ENCODE peak calls at places on chromosomes 7 and 10, in seven cellular contexts. One of them, this sample, is unnamed.

GRCh38 chr7:55438765-55439525 is 73.8 kb downstream of the LANCL2 start:
- DNase-seq in WTC11: no peak
- DNase-seq in heart left ventricle: peak; percentile 71
- DNase-seq in testis: no peak
- DNase-seq in RWPE1: peak; percentile 53
- DNase-seq in HL-60: no peak
- DNase-seq in fibroblast of pulmonary artery: no peak
- DNase-seq in this sample: no peak

GRCh38 chr7:79272938-79273337 is 180.5 kb downstream of the MAGI2 start:
- DNase-seq in testis: no peak
- DNase-seq in fibroblast of pulmonary artery: peak; percentile 83
- DNase-seq in RWPE1: no peak
- DNase-seq in heart left ventricle: no peak
- DNase-seq in WTC11: no peak
- DNase-seq in HL-60: no peak
- DNase-seq in this sample: no peak

GRCh38 chr10:92164024-92164423 is 126.9 kb downstream of the CPEB3 start:
- DNase-seq in WTC11: no peak
- DNase-seq in heart left ventricle: no peak
- DNase-seq in fibroblast of pulmonary artery: no peak
- DNase-seq in RWPE1: no peak
- DNase-seq in testis: no peak
- DNase-seq in HL-60: no peak
- DNase-seq in this sample: no peak

GRCh38 chr10:5565671-5566581 is 41.2 kb downstream of the CALML3 start:
- DNase-seq in testis: no peak
- DNase-seq in heart left ventricle: no peak
- DNase-seq in fibroblast of pulmonary artery: peak; percentile 19
- DNase-seq in RWPE1: peak; percentile 89
- DNase-seq in WTC11: no peak
- DNase-seq in HL-60: no peak
- DNase-seq in this sample: peak; percentile 55

GRCh38 chr7:142303650-142304049 is 45.8 kb upstream of the PRSS58 start:
- DNase-seq in testis: no peak
- DNase-seq in fibroblast of pulmonary artery: no peak
- DNase-seq in WTC11: no peak
- DNase-seq in HL-60: peak; percentile 31
- DNase-seq in RWPE1: no peak
- DNase-seq in heart left ventricle: no peak
- DNase-seq in this sample: no peak

GRCh38 chr7:33937871-33938270 is 32.5 kb downstream of the BMPER start:
- DNase-seq in fibroblast of pulmonary artery: no peak
- DNase-seq in HL-60: no peak
- DNase-seq in testis: no peak
- DNase-seq in WTC11: no peak
- DNase-seq in RWPE1: no peak
- DNase-seq in heart left ventricle: no peak
- DNase-seq in this sample: no peak

GRCh38 chr7:15015545-15016314 is 113.2 kb upstream of the DGKB start:
- DNase-seq in HL-60: peak; percentile 35
- DNase-seq in fibroblast of pulmonary artery: peak; percentile 85
- DNase-seq in heart left ventricle: peak; percentile 33
- DNase-seq in testis: peak; percentile 38
- DNase-seq in RWPE1: peak; percentile 69
- DNase-seq in WTC11: peak; percentile 73
- DNase-seq in this sample: peak; percentile 21

GRCh38 chr10:8444630-8445029 is 390.1 kb downstream of the GATA3 start:
- DNase-seq in testis: peak; percentile 39
- DNase-seq in fibroblast of pulmonary artery: peak; percentile 37
- DNase-seq in WTC11: peak; percentile 36
- DNase-seq in RWPE1: no peak
- DNase-seq in heart left ventricle: no peak
- DNase-seq in HL-60: no peak
- DNase-seq in this sample: no peak

GRCh38 chr10:78851652-78852051 is 217.1 kb upstream of the ZMIZ1 start:
- DNase-seq in fibroblast of pulmonary artery: no peak
- DNase-seq in WTC11: no peak
- DNase-seq in heart left ventricle: no peak
- DNase-seq in HL-60: no peak
- DNase-seq in RWPE1: no peak
- DNase-seq in testis: no peak
- DNase-seq in this sample: peak; percentile 23

GRCh38 chr7:100566018-100566531 is 7.6 kb downstream of the SAP25 start:
- DNase-seq in WTC11: no peak
- DNase-seq in heart left ventricle: no peak
- DNase-seq in HL-60: no peak
- DNase-seq in testis: no peak
- DNase-seq in fibroblast of pulmonary artery: no peak
- DNase-seq in RWPE1: no peak
- DNase-seq in this sample: no peak

GRCh38 chr10:3494131-3494878 is 290.7 kb downstream of the KLF6 start:
- DNase-seq in RWPE1: no peak
- DNase-seq in WTC11: no peak
- DNase-seq in heart left ventricle: no peak
- DNase-seq in HL-60: no peak
- DNase-seq in testis: peak; percentile 34
- DNase-seq in fibroblast of pulmonary artery: peak; percentile 90
- DNase-seq in this sample: no peak

GRCh38 chr7:152351168-152351567 is 84.6 kb downstream of the KMT2C start:
- DNase-seq in RWPE1: no peak
- DNase-seq in testis: no peak
- DNase-seq in heart left ventricle: no peak
- DNase-seq in WTC11: no peak
- DNase-seq in HL-60: no peak
- DNase-seq in fibroblast of pulmonary artery: no peak
- DNase-seq in this sample: no peak

GRCh38 chr7:1099637-1100036 is 11.7 kb downstream of the GPER1 start:
- DNase-seq in HL-60: no peak
- DNase-seq in testis: no peak
- DNase-seq in heart left ventricle: no peak
- DNase-seq in RWPE1: no peak
- DNase-seq in fibroblast of pulmonary artery: no peak
- DNase-seq in WTC11: no peak
- DNase-seq in this sample: no peak

GRCh38 chr7:1100886-1101579 is 13.1 kb downstream of the GPER1 start:
- DNase-seq in testis: no peak
- DNase-seq in heart left ventricle: no peak
- DNase-seq in WTC11: no peak
- DNase-seq in HL-60: no peak
- DNase-seq in fibroblast of pulmonary artery: no peak
- DNase-seq in RWPE1: no peak
- DNase-seq in this sample: no peak

GRCh38 chr7:1098243-1099153 is 10.6 kb downstream of the GPER1 start:
- DNase-seq in WTC11: no peak
- DNase-seq in fibroblast of pulmonary artery: no peak
- DNase-seq in heart left ventricle: no peak
- DNase-seq in RWPE1: no peak
- DNase-seq in testis: no peak
- DNase-seq in HL-60: no peak
- DNase-seq in this sample: no peak

GRCh38 chr7:1100386-1100785 is 12.5 kb downstream of the GPER1 start:
- DNase-seq in WTC11: no peak
- DNase-seq in RWPE1: no peak
- DNase-seq in HL-60: no peak
- DNase-seq in testis: no peak
- DNase-seq in heart left ventricle: no peak
- DNase-seq in fibroblast of pulmonary artery: no peak
- DNase-seq in this sample: no peak

DNA sequence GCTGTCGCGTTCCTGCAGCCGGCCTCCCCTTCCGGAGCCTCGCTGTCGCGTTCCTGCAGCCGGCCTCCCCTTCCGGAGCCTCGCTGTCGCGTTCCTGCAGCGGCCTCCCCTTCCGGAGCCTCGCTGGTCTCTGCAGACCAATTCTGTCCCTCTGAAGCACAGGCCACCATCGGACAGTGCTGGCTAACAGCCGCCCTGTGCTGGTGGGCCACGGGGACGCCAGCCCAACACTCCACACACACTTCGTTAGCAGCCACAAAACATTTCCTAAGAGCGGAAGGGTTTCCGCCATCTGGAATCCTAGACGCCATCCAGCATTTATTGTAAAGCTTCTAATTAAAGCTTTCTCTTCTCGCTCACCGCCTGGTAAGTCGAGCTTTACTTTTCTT is 11.2 kb downstream of the GPER1 start:
- DNase-seq in testis: no peak
- DNase-seq in fibroblast of pulmonary artery: no peak
- DNase-seq in WTC11: no peak
- DNase-seq in heart left ventricle: no peak
- DNase-seq in HL-60: no peak
- DNase-seq in RWPE1: no peak
- DNase-seq in this sample: no peak
- TF ChIP-seq CTCF in testis: no peak
- TF ChIP-seq CTCF in fibroblast of pulmonary artery: no peak
- TF ChIP-seq CTCF in WTC11: no peak
- TF ChIP-seq CTCF in heart left ventricle: no peak
- TF ChIP-seq CTCF in HL-60: no peak
- TF ChIP-seq CTCF in RWPE1: no peak
- TF ChIP-seq CTCF in this sample: no peak

DNA sequence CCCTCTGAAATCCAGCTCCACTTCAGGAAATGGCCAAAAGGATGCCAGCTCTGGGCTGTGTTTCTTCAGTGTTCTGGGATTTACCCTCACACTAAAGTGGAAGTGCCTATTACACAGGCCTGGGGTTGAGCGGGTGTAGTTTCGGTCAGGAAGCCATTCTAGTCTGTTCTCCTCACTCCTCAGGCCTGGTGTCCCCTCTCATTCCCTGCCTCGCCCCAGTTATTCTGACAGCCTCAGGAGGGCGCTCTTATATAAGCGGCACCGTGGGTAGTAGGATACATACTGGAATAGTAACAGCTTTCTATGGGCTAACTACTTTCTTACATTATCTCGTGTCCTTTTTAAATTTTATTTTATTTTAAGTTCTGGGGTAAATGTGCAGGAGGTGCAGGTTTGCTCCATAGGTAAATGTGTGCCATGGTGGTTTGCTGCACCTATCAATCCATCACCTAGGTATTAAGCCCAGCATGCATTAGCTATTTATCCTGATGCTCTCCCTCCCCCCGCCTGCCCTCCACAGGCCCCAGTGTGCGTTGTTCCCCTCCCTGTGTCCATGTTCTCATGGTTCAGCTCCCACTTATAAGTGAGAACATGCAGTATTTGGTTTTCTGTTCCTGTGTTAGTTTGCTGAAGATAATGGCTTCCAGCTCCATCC is 12.2 kb upstream of the LGI1 start:
- DNase-seq in RWPE1: no peak
- DNase-seq in fibroblast of pulmonary artery: peak; percentile 8
- DNase-seq in HL-60: no peak
- DNase-seq in testis: no peak
- DNase-seq in WTC11: peak; percentile 68
- DNase-seq in heart left ventricle: peak; percentile 24
- DNase-seq in this sample: no peak
- TF ChIP-seq CTCF in RWPE1: no peak
- TF ChIP-seq CTCF in fibroblast of pulmonary artery: peak; percentile 25
- TF ChIP-seq CTCF in HL-60: no peak
- TF ChIP-seq CTCF in testis: no peak
- TF ChIP-seq CTCF in WTC11: peak; percentile 56
- TF ChIP-seq CTCF in heart left ventricle: no peak
- TF ChIP-seq CTCF in this sample: peak; percentile 39

GRCh38 chr10:59234814-59235429 is 58.5 kb downstream of the PHYHIPL start:
- DNase-seq in HL-60: peak; percentile 1
- DNase-seq in WTC11: no peak
- DNase-seq in RWPE1: no peak
- DNase-seq in testis: peak; percentile 44
- DNase-seq in heart left ventricle: no peak
- DNase-seq in fibroblast of pulmonary artery: peak; percentile 68
- DNase-seq in this sample: peak; percentile 4
- TF ChIP-seq CTCF in HL-60: peak; percentile 26
- TF ChIP-seq CTCF in WTC11: peak; percentile 14
- TF ChIP-seq CTCF in RWPE1: peak; percentile 44
- TF ChIP-seq CTCF in testis: peak; percentile 47
- TF ChIP-seq CTCF in heart left ventricle: no peak
- TF ChIP-seq CTCF in fibroblast of pulmonary artery: peak; percentile 84
- TF ChIP-seq CTCF in this sample: peak; percentile 66

GRCh38 chr10:119161680-119162079 is 3.8 kb downstream of the SFXN4 start:
- DNase-seq in RWPE1: no peak
- DNase-seq in WTC11: no peak
- DNase-seq in HL-60: no peak
- DNase-seq in testis: no peak
- DNase-seq in fibroblast of pulmonary artery: peak; percentile 25
- DNase-seq in heart left ventricle: no peak
- DNase-seq in this sample: no peak
- TF ChIP-seq CTCF in RWPE1: no peak
- TF ChIP-seq CTCF in WTC11: no peak
- TF ChIP-seq CTCF in HL-60: no peak
- TF ChIP-seq CTCF in testis: no peak
- TF ChIP-seq CTCF in fibroblast of pulmonary artery: peak; percentile 11
- TF ChIP-seq CTCF in heart left ventricle: no peak
- TF ChIP-seq CTCF in this sample: no peak

DNA sequence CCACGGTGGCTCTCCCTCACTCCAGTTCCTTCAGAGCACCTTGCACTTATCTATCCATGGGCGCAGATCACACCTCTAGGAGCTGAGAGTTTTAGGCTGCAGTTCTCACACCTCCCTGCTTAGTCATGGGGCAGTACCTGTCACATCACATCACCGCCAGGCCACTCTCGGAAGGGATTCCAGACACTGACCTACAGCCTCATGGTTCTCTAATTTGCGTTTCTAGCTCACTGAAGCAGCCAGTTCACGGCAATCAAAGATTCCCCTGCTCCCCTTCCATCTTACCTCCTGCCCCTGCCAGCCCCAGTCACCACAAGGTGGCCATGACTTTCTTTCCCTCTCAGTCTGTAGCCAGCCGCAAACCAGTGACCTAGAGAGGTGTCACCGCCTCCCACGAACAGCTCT is 34.2 kb downstream of the ADRB1 start:
- DNase-seq in fibroblast of pulmonary artery: no peak
- DNase-seq in WTC11: peak; percentile 26
- DNase-seq in HL-60: no peak
- DNase-seq in RWPE1: no peak
- DNase-seq in testis: no peak
- DNase-seq in heart left ventricle: no peak
- DNase-seq in this sample: no peak
- TF ChIP-seq CTCF in fibroblast of pulmonary artery: no peak
- TF ChIP-seq CTCF in WTC11: no peak
- TF ChIP-seq CTCF in HL-60: no peak
- TF ChIP-seq CTCF in RWPE1: no peak
- TF ChIP-seq CTCF in testis: no peak
- TF ChIP-seq CTCF in heart left ventricle: no peak
- TF ChIP-seq CTCF in this sample: no peak

This sample was measured in AG09309.